ENCODE peak calls at places on chromosomes 3 and 15, in four cellular contexts. One of them, this sample, is unnamed.

GRCh38 chr3:37114251-37115145 is 59.9 kb downstream of the LRRFIP2 start:
- DNase-seq in aorta: no peak
- DNase-seq in psoas muscle: no peak
- DNase-seq in islet precursor cell: no peak
- DNase-seq in this sample: no peak

GRCh38 chr3:45153658-45154437 is 7.7 kb upstream of the CDCP1 start:
- DNase-seq in aorta: no peak
- DNase-seq in psoas muscle: no peak
- DNase-seq in islet precursor cell: no peak
- DNase-seq in this sample: no peak

GRCh38 chr3:195892105-195892354 is 16.3 kb downstream of the TNK2 start:
- DNase-seq in aorta: no peak
- DNase-seq in psoas muscle: no peak
- DNase-seq in islet precursor cell: no peak
- DNase-seq in this sample: no peak

GRCh38 chr3:101809178-101810022 is 30.4 kb downstream of the NXPE3 start:
- DNase-seq in aorta: no peak
- DNase-seq in psoas muscle: no peak
- DNase-seq in islet precursor cell: no peak
- DNase-seq in this sample: no peak

GRCh38 chr15:68638953-68639500 is 60.2 kb downstream of the CORO2B start:
- DNase-seq in aorta: no peak
- DNase-seq in psoas muscle: no peak
- DNase-seq in islet precursor cell: no peak
- DNase-seq in this sample: no peak

GRCh38 chr3:189270248-189270832 is 98.6 kb downstream of the TPRG1 start:
- DNase-seq in aorta: peak
- DNase-seq in psoas muscle: peak
- DNase-seq in islet precursor cell: peak
- DNase-seq in this sample: peak

GRCh38 chr3:14127516-14128161 is 2.8 kb downstream of the TMEM43 start:
- DNase-seq in aorta: no peak
- DNase-seq in psoas muscle: no peak
- DNase-seq in islet precursor cell: no peak
- DNase-seq in this sample: no peak

GRCh38 chr15:52379395-52380111 is 83.9 kb upstream of the MYO5C start:
- DNase-seq in aorta: no peak
- DNase-seq in psoas muscle: no peak
- DNase-seq in islet precursor cell: no peak
- DNase-seq in this sample: no peak

GRCh38 chr3:126746395-126747177 is 42.5 kb downstream of the CHCHD6 start:
- DNase-seq in aorta: no peak
- DNase-seq in psoas muscle: no peak
- DNase-seq in islet precursor cell: peak
- DNase-seq in this sample: peak

GRCh38 chr15:65028921-65029735 is at the start of gene MTFMT:
- DNase-seq in aorta: peak
- DNase-seq in psoas muscle: peak
- DNase-seq in islet precursor cell: peak
- DNase-seq in this sample: peak

GRCh38 chr3:71433631-71434030 is 149.9 kb downstream of the FOXP1 start:
- DNase-seq in aorta: no peak
- DNase-seq in psoas muscle: no peak
- DNase-seq in islet precursor cell: no peak
- DNase-seq in this sample: no peak

GRCh38 chr3:43632269-43632733 is 10.5 kb upstream of the ANO10 start:
- DNase-seq in aorta: no peak
- DNase-seq in psoas muscle: no peak
- DNase-seq in islet precursor cell: peak
- DNase-seq in this sample: no peak

GRCh38 chr3:62777130-62777529 is 98.1 kb downstream of the CADPS start:
- DNase-seq in aorta: no peak
- DNase-seq in psoas muscle: no peak
- DNase-seq in islet precursor cell: no peak
- DNase-seq in this sample: no peak

GRCh38 chr3:69086133-69086722 is 1.5 kb downstream of the ARL6IP5 start:
- DNase-seq in aorta: peak
- DNase-seq in psoas muscle: peak
- DNase-seq in islet precursor cell: peak
- DNase-seq in this sample: peak

GRCh38 chr3:49534581-49535495 is 19.4 kb upstream of the BSN start:
- DNase-seq in aorta: no peak
- DNase-seq in psoas muscle: no peak
- DNase-seq in islet precursor cell: no peak
- DNase-seq in this sample: no peak

GRCh38 chr3:132535575-132536441 is 61.3 kb upstream of the ACKR4 start:
- DNase-seq in aorta: peak
- DNase-seq in psoas muscle: no peak
- DNase-seq in islet precursor cell: peak
- DNase-seq in this sample: peak

GRCh38 chr15:41487802-41488201 is 5.9 kb upstream of the ITPKA start:
- DNase-seq in aorta: no peak
- DNase-seq in psoas muscle: no peak
- DNase-seq in islet precursor cell: no peak
- DNase-seq in this sample: no peak

GRCh38 chr3:172522871-172523818 is at the start of gene TNFSF10:
- DNase-seq in aorta: peak
- DNase-seq in psoas muscle: peak
- DNase-seq in islet precursor cell: no peak
- DNase-seq in this sample: peak

GRCh38 chr3:26637698-26638097 is 15.1 kb downstream of the LRRC3B start:
- DNase-seq in aorta: no peak
- DNase-seq in psoas muscle: no peak
- DNase-seq in islet precursor cell: no peak
- DNase-seq in this sample: no peak

GRCh38 chr15:52161406-52161966 is 29.7 kb downstream of the GNB5 start:
- DNase-seq in aorta: no peak
- DNase-seq in psoas muscle: no peak
- DNase-seq in islet precursor cell: peak
- DNase-seq in this sample: no peak

GRCh38 chr15:67444100-67444499 is 76.8 kb upstream of the C15orf61 start:
- DNase-seq in aorta: no peak
- DNase-seq in psoas muscle: no peak
- DNase-seq in islet precursor cell: no peak
- DNase-seq in this sample: no peak